ENCODE peak calls at places on chromosome 1, in ten cellular contexts. D is IMR-90, Z is A549, X is neuronal stem cell, A is H9, J is HCT116, G is K562, V is fibroblast of lung, Q is GM23338, B is mesendoderm. K is an unnamed sample.

GRCh38 chr1:151494741-151495281 is 16.4 kb upstream of the CGN start:
- DNase-seq in G (no peak), B (peak; percentile 85), A (no peak), D (peak; percentile 56), V (peak; percentile 81), X (no peak), Q (no peak), J (peak; percentile 83), Z (no peak), K (no peak)

GRCh38 chr1:29474274-29474824 is 238.0 kb downstream of the PTPRU start:
- DNase-seq in D (no peak), Z (no peak), A (no peak), Q (no peak), G (no peak), B (peak; percentile 90), X (no peak), J (no peak), V (no peak), K (no peak)

GRCh38 chr1:46152021-46152420 is 19.6 kb upstream of the PIK3R3 start:
- DNase-seq in Q (no peak), X (no peak), Z (no peak), J (no peak), B (no peak), D (peak; percentile 88), G (no peak), A (no peak), V (no peak), K (no peak)

GRCh38 chr1:8089535-8090228 is 63.6 kb upstream of the ERRFI1 start:
- DNase-seq in Q (no peak), J (no peak), B (no peak), A (no peak), G (no peak), D (peak; percentile 66), V (peak; percentile 24), X (no peak), Z (no peak), K (no peak)

GRCh38 chr1:116501870-116502244 is 69.0 kb downstream of the CD58 start:
- DNase-seq in J (no peak), A (no peak), Z (no peak), Q (no peak), G (no peak), B (no peak), D (no peak), X (no peak), V (no peak), K (no peak)

GRCh38 chr1:92754000-92754787 is 30.7 kb downstream of the EVI5 start:
- DNase-seq in G (no peak), V (peak; percentile 80), B (no peak), Q (no peak), A (no peak), X (no peak), J (no peak), D (peak; percentile 90), Z (no peak), K (no peak)

GRCh38 chr1:87305762-87306161 is 22.9 kb upstream of the LMO4 start:
- DNase-seq in Z (no peak), J (no peak), V (no peak), X (no peak), Q (no peak), B (no peak), A (no peak), G (no peak), D (no peak), K (no peak)

GRCh38 chr1:214966366-214966765 is 116.2 kb upstream of the KCNK2 start:
- DNase-seq in D (peak; percentile 19), G (no peak), V (peak; percentile 6), B (no peak), J (no peak), A (no peak), X (no peak), Z (no peak), Q (no peak), K (no peak)

GRCh38 chr1:90501281-90501680 is 215.8 kb downstream of the BARHL2 start:
- DNase-seq in G (no peak), X (peak; percentile 51), B (peak; percentile 67), A (no peak), J (no peak), Z (no peak), D (no peak), Q (peak; percentile 28), V (no peak), K (no peak)

GRCh38 chr1:230392920-230393521 is 33.1 kb downstream of the PGBD5 start:
- DNase-seq in G (no peak), X (no peak), D (no peak), B (no peak), Q (peak; percentile 55), V (no peak), Z (no peak), J (no peak), A (no peak), K (no peak)

GRCh38 chr1:230394134-230394533 is 32.0 kb downstream of the PGBD5 start:
- DNase-seq in X (no peak), A (peak; percentile 52), D (no peak), Q (peak; percentile 47), B (no peak), Z (no peak), G (no peak), V (no peak), J (no peak), K (no peak)

GRCh38 chr1:230394741-230395140 is 31.4 kb downstream of the PGBD5 start:
- DNase-seq in B (no peak), Q (no peak), Z (no peak), V (no peak), D (no peak), A (no peak), J (no peak), X (no peak), G (no peak), K (no peak)

GRCh38 chr1:230392141-230392909 is 33.8 kb downstream of the PGBD5 start:
- DNase-seq in A (no peak), B (peak; percentile 40), Q (no peak), J (no peak), G (no peak), V (no peak), X (no peak), D (no peak), Z (no peak), K (no peak)

GRCh38 chr1:230393722-230394121 is 32.4 kb downstream of the PGBD5 start:
- DNase-seq in X (no peak), A (no peak), V (no peak), Q (no peak), J (no peak), Z (no peak), D (no peak), B (no peak), G (no peak), K (no peak)
- H3K4me2 ChIP-seq in X (no peak overlapping the region), A (peak overlapping the region; percentile 13), V (no peak overlapping the region), Q (no peak overlapping the region), J (no peak overlapping the region), Z (no peak overlapping the region), D (no peak overlapping the region), B (no peak overlapping the region), G (no peak overlapping the region), K (no peak overlapping the region)

DNA sequence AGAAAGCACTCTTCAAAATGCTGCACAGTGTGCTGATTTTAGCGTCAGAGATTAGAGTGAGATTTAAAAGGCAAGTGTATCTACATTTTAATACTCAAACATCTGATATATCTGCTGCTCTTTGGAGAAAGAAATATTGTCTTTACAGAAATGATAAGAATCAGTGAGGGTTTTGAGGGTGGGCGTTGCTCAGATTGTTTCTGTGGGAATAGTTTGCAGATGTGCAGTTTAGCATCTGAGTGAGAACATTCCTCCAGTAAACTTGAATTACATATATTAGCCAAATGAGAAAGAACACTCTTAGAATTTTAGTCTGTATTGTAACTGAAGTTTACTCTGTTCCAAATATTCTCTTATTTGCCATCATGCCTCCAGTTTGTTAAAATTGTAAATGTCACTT is 549.2 kb downstream of the NEGR1 start:
- DNase-seq in X (no peak), J (no peak), Z (no peak), G (no peak), B (no peak), D (no peak), V (no peak), A (no peak), Q (no peak), K (peak; percentile 54)
- H3K4me1 ChIP-seq in X (peaks cover 2% of the 10 kb centered on the region), J (no peaks in the 10 kb centered on the region), Z (no peaks in the 10 kb centered on the region), G (no peaks in the 10 kb centered on the region), B (no peaks in the 10 kb centered on the region), D (no peaks in the 10 kb centered on the region), V (no peaks in the 10 kb centered on the region), A (peaks cover 3% of the 10 kb centered on the region), Q (peaks cover 16% of the 10 kb centered on the region), K (peaks cover 58% of the 10 kb centered on the region)

GRCh38 chr1:220226752-220227151 is 45.5 kb downstream of the RAB3GAP2 start:
- DNase-seq in G (no peak), D (no peak), Q (no peak), V (no peak), Z (no peak), A (no peak), X (no peak), B (no peak), J (no peak), K (no peak)
- H3K4me2 ChIP-seq in G (no peak overlapping the region), D (no peak overlapping the region), Q (no peak overlapping the region), V (no peak overlapping the region), Z (no peak overlapping the region), A (no peak overlapping the region), X (no peak overlapping the region), B (no peak overlapping the region), J (no peak overlapping the region), K (no peak overlapping the region)

DNA sequence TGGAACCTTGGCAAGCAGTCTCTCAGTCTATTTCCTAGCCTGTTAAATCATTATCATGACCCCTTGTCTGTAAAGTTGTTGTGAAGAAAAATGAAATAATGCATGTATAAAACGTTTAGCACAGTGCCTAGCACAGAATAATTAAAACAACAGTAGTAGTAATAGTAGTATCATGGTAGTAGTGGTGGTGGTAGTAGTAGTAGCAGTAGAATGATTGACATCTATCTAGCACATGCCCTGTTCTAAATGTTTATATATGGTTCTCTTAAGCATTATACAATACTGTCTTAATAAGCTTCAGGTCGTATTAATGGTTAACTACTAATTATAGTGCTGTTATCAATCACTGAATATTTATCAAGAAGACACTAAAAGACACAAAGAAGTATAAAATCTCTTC is 46.7 kb downstream of the GPR3 start:
- DNase-seq in D (no peak), A (no peak), X (no peak), Z (no peak), B (no peak), V (no peak), J (no peak), G (no peak), Q (no peak), K (no peak)
- H3K4me1 ChIP-seq in D (peaks cover 21% of the 10 kb centered on the region), A (no peaks in the 10 kb centered on the region), X (peaks cover 2% of the 10 kb centered on the region), Z (peaks cover 33% of the 10 kb centered on the region), B (peaks cover 6% of the 10 kb centered on the region), V (peaks cover 8% of the 10 kb centered on the region), J (peaks cover 8% of the 10 kb centered on the region), G (peaks cover 37% of the 10 kb centered on the region), Q (peaks cover 29% of the 10 kb centered on the region), K (peaks cover 14% of the 10 kb centered on the region)

DNA sequence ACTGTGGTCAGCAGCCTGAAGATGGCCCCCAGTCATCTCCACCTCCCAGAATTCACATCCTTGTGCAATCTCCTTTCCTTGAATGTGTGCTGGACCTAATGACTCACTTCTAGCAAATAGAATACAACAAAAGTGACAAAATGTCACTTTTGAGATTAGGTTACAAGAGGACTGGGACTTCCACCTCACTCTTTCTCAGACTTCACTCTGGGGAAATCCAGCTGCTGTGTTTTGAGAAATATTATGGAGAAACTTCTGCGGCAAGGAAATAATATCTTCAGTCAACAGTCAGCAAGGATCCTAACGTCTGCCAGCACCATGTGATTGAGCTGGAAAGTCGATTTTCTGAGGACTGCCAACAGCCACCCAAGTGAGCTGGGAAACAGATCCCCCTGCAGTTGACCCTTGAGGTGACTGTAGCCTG is 70.5 kb upstream of the GADD45A start:
- DNase-seq in X (no peak), A (no peak), J (no peak), D (peak; percentile 38), Z (peak; percentile 23), Q (no peak), V (peak; percentile 6), G (no peak), B (no peak), K (no peak)
- H3K4me2 ChIP-seq in X (no peak overlapping the region), A (no peak overlapping the region), J (no peak overlapping the region), D (no peak overlapping the region), Z (peak overlapping the region; percentile 37), Q (no peak overlapping the region), V (no peak overlapping the region), G (no peak overlapping the region), B (no peak overlapping the region), K (no peak overlapping the region)